ENCODE peak calls at places on chromosome 20, in ten cellular contexts. One of them, this sample, is unnamed.

GRCh38 chr20:12698817-12699216 is 310.0 kb upstream of the SPTLC3 start:
- DNase-seq in AG09309: no peak
- DNase-seq in iris pigment epithelial cell: no peak
- DNase-seq in NCI-H1436 treated with DMSO at 0.1 percent for 48 hours: no peak
- DNase-seq in nucleus accumbens: no peak
- DNase-seq in stimulated activated naive B cell treated with anti-CD40 and anti-IgM and Interleukin-4, amounts not matched to agents 10 μg/mL and 1 μg/mL and 100 μg/mL, for 72 hours: no peak
- DNase-seq in stimulated activated CD8-positive, alpha-beta memory T cell treated with anti-CD3 and anti-CD28 coated beads, Interleukin-4, amount 100 ng/mL, for 24 hours: no peak
- DNase-seq in endothelial cell: no peak
- DNase-seq in ACHN: no peak
- DNase-seq in tibial nerve: no peak
- DNase-seq in this sample: no peak

GRCh38 chr20:60302875-60303274 is 344.7 kb downstream of the CDH26 start:
- DNase-seq in NCI-H1436 treated with DMSO at 0.1 percent for 48 hours: no peak
- DNase-seq in tibial nerve: no peak
- DNase-seq in iris pigment epithelial cell: no peak
- DNase-seq in stimulated activated CD8-positive, alpha-beta memory T cell treated with anti-CD3 and anti-CD28 coated beads, Interleukin-4, amount 100 ng/mL, for 24 hours: no peak
- DNase-seq in stimulated activated naive B cell treated with anti-CD40 and anti-IgM and Interleukin-4, amounts not matched to agents 10 μg/mL and 1 μg/mL and 100 μg/mL, for 72 hours: no peak
- DNase-seq in nucleus accumbens: no peak
- DNase-seq in endothelial cell: no peak
- DNase-seq in AG09309: no peak
- DNase-seq in ACHN: no peak
- DNase-seq in this sample: no peak

GRCh38 chr20:59042151-59042795 is at the start of gene PRELID3B:
- DNase-seq in NCI-H1436 treated with DMSO at 0.1 percent for 48 hours: no peak
- DNase-seq in ACHN: peak; percentile 11
- DNase-seq in AG09309: no peak
- DNase-seq in tibial nerve: peak; percentile 7
- DNase-seq in endothelial cell: peak; percentile 30
- DNase-seq in nucleus accumbens: no peak
- DNase-seq in stimulated activated CD8-positive, alpha-beta memory T cell treated with anti-CD3 and anti-CD28 coated beads, Interleukin-4, amount 100 ng/mL, for 24 hours: peak; percentile 13
- DNase-seq in stimulated activated naive B cell treated with anti-CD40 and anti-IgM and Interleukin-4, amounts not matched to agents 10 μg/mL and 1 μg/mL and 100 μg/mL, for 72 hours: no peak
- DNase-seq in iris pigment epithelial cell: no peak
- DNase-seq in this sample: no peak

GRCh38 chr20:9409981-9410380 is 104.4 kb upstream of the LAMP5 start:
- DNase-seq in NCI-H1436 treated with DMSO at 0.1 percent for 48 hours: no peak
- DNase-seq in AG09309: peak; percentile 21
- DNase-seq in ACHN: peak; percentile 56
- DNase-seq in stimulated activated naive B cell treated with anti-CD40 and anti-IgM and Interleukin-4, amounts not matched to agents 10 μg/mL and 1 μg/mL and 100 μg/mL, for 72 hours: no peak
- DNase-seq in stimulated activated CD8-positive, alpha-beta memory T cell treated with anti-CD3 and anti-CD28 coated beads, Interleukin-4, amount 100 ng/mL, for 24 hours: no peak
- DNase-seq in endothelial cell: no peak
- DNase-seq in tibial nerve: no peak
- DNase-seq in iris pigment epithelial cell: peak; percentile 72
- DNase-seq in nucleus accumbens: no peak
- DNase-seq in this sample: no peak

GRCh38 chr20:3798405-3798768 is 2.3 kb downstream of the CDC25B start:
- DNase-seq in stimulated activated naive B cell treated with anti-CD40 and anti-IgM and Interleukin-4, amounts not matched to agents 10 μg/mL and 1 μg/mL and 100 μg/mL, for 72 hours: no peak
- DNase-seq in tibial nerve: no peak
- DNase-seq in iris pigment epithelial cell: no peak
- DNase-seq in AG09309: no peak
- DNase-seq in nucleus accumbens: no peak
- DNase-seq in NCI-H1436 treated with DMSO at 0.1 percent for 48 hours: no peak
- DNase-seq in ACHN: no peak
- DNase-seq in stimulated activated CD8-positive, alpha-beta memory T cell treated with anti-CD3 and anti-CD28 coated beads, Interleukin-4, amount 100 ng/mL, for 24 hours: no peak
- DNase-seq in endothelial cell: no peak
- DNase-seq in this sample: no peak

GRCh38 chr20:41098703-41099250 is 38.6 kb upstream of the PLCG1 start:
- DNase-seq in endothelial cell: no peak
- DNase-seq in stimulated activated naive B cell treated with anti-CD40 and anti-IgM and Interleukin-4, amounts not matched to agents 10 μg/mL and 1 μg/mL and 100 μg/mL, for 72 hours: no peak
- DNase-seq in iris pigment epithelial cell: peak; percentile 72
- DNase-seq in tibial nerve: no peak
- DNase-seq in nucleus accumbens: no peak
- DNase-seq in AG09309: peak; percentile 74
- DNase-seq in ACHN: no peak
- DNase-seq in stimulated activated CD8-positive, alpha-beta memory T cell treated with anti-CD3 and anti-CD28 coated beads, Interleukin-4, amount 100 ng/mL, for 24 hours: no peak
- DNase-seq in NCI-H1436 treated with DMSO at 0.1 percent for 48 hours: no peak
- DNase-seq in this sample: no peak

GRCh38 chr20:44089987-44090674 is 96.9 kb downstream of the JPH2 start:
- DNase-seq in AG09309: no peak
- DNase-seq in nucleus accumbens: no peak
- DNase-seq in stimulated activated CD8-positive, alpha-beta memory T cell treated with anti-CD3 and anti-CD28 coated beads, Interleukin-4, amount 100 ng/mL, for 24 hours: no peak
- DNase-seq in ACHN: peak; percentile 24
- DNase-seq in NCI-H1436 treated with DMSO at 0.1 percent for 48 hours: peak; percentile 35
- DNase-seq in tibial nerve: no peak
- DNase-seq in iris pigment epithelial cell: peak; percentile 85
- DNase-seq in stimulated activated naive B cell treated with anti-CD40 and anti-IgM and Interleukin-4, amounts not matched to agents 10 μg/mL and 1 μg/mL and 100 μg/mL, for 72 hours: no peak
- DNase-seq in endothelial cell: no peak
- DNase-seq in this sample: no peak

GRCh38 chr20:53900380-53900999 is 169.9 kb downstream of the BCAS1 start:
- DNase-seq in ACHN: peak; percentile 27
- DNase-seq in tibial nerve: no peak
- DNase-seq in stimulated activated CD8-positive, alpha-beta memory T cell treated with anti-CD3 and anti-CD28 coated beads, Interleukin-4, amount 100 ng/mL, for 24 hours: no peak
- DNase-seq in endothelial cell: no peak
- DNase-seq in NCI-H1436 treated with DMSO at 0.1 percent for 48 hours: no peak
- DNase-seq in iris pigment epithelial cell: peak; percentile 80
- DNase-seq in nucleus accumbens: no peak
- DNase-seq in stimulated activated naive B cell treated with anti-CD40 and anti-IgM and Interleukin-4, amounts not matched to agents 10 μg/mL and 1 μg/mL and 100 μg/mL, for 72 hours: no peak
- DNase-seq in AG09309: no peak
- DNase-seq in this sample: no peak

GRCh38 chr20:33893314-33893713 is 82.2 kb downstream of the CHMP4B start:
- DNase-seq in AG09309: no peak
- DNase-seq in tibial nerve: no peak
- DNase-seq in endothelial cell: no peak
- DNase-seq in iris pigment epithelial cell: peak; percentile 89
- DNase-seq in nucleus accumbens: no peak
- DNase-seq in stimulated activated CD8-positive, alpha-beta memory T cell treated with anti-CD3 and anti-CD28 coated beads, Interleukin-4, amount 100 ng/mL, for 24 hours: no peak
- DNase-seq in stimulated activated naive B cell treated with anti-CD40 and anti-IgM and Interleukin-4, amounts not matched to agents 10 μg/mL and 1 μg/mL and 100 μg/mL, for 72 hours: no peak
- DNase-seq in NCI-H1436 treated with DMSO at 0.1 percent for 48 hours: no peak
- DNase-seq in ACHN: no peak
- DNase-seq in this sample: no peak

GRCh38 chr20:59743767-59744485 is 139.6 kb downstream of the PHACTR3 start:
- DNase-seq in tibial nerve: no peak
- DNase-seq in stimulated activated naive B cell treated with anti-CD40 and anti-IgM and Interleukin-4, amounts not matched to agents 10 μg/mL and 1 μg/mL and 100 μg/mL, for 72 hours: no peak
- DNase-seq in ACHN: no peak
- DNase-seq in iris pigment epithelial cell: no peak
- DNase-seq in AG09309: no peak
- DNase-seq in NCI-H1436 treated with DMSO at 0.1 percent for 48 hours: no peak
- DNase-seq in endothelial cell: no peak
- DNase-seq in nucleus accumbens: no peak
- DNase-seq in stimulated activated CD8-positive, alpha-beta memory T cell treated with anti-CD3 and anti-CD28 coated beads, Interleukin-4, amount 100 ng/mL, for 24 hours: no peak
- DNase-seq in this sample: no peak

GRCh38 chr20:51586005-51586440 is 43.5 kb upstream of the NFATC2 start:
- DNase-seq in AG09309: peak; percentile 90
- DNase-seq in endothelial cell: no peak
- DNase-seq in NCI-H1436 treated with DMSO at 0.1 percent for 48 hours: no peak
- DNase-seq in stimulated activated naive B cell treated with anti-CD40 and anti-IgM and Interleukin-4, amounts not matched to agents 10 μg/mL and 1 μg/mL and 100 μg/mL, for 72 hours: no peak
- DNase-seq in tibial nerve: no peak
- DNase-seq in ACHN: peak; percentile 25
- DNase-seq in iris pigment epithelial cell: peak; percentile 85
- DNase-seq in stimulated activated CD8-positive, alpha-beta memory T cell treated with anti-CD3 and anti-CD28 coated beads, Interleukin-4, amount 100 ng/mL, for 24 hours: no peak
- DNase-seq in nucleus accumbens: no peak
- DNase-seq in this sample: no peak

GRCh38 chr20:53829086-53829703 is 235.6 kb upstream of the ZNF217 start:
- DNase-seq in iris pigment epithelial cell: peak; percentile 97
- DNase-seq in AG09309: peak; percentile 97
- DNase-seq in NCI-H1436 treated with DMSO at 0.1 percent for 48 hours: no peak
- DNase-seq in stimulated activated CD8-positive, alpha-beta memory T cell treated with anti-CD3 and anti-CD28 coated beads, Interleukin-4, amount 100 ng/mL, for 24 hours: no peak
- DNase-seq in endothelial cell: no peak
- DNase-seq in nucleus accumbens: no peak
- DNase-seq in tibial nerve: peak; percentile 38
- DNase-seq in stimulated activated naive B cell treated with anti-CD40 and anti-IgM and Interleukin-4, amounts not matched to agents 10 μg/mL and 1 μg/mL and 100 μg/mL, for 72 hours: no peak
- DNase-seq in ACHN: peak; percentile 93
- DNase-seq in this sample: no peak

GRCh38 chr20:43140719-43141118 is 49.0 kb downstream of the PTPRT start:
- DNase-seq in NCI-H1436 treated with DMSO at 0.1 percent for 48 hours: no peak
- DNase-seq in stimulated activated naive B cell treated with anti-CD40 and anti-IgM and Interleukin-4, amounts not matched to agents 10 μg/mL and 1 μg/mL and 100 μg/mL, for 72 hours: no peak
- DNase-seq in tibial nerve: no peak
- DNase-seq in ACHN: no peak
- DNase-seq in nucleus accumbens: no peak
- DNase-seq in endothelial cell: no peak
- DNase-seq in AG09309: no peak
- DNase-seq in iris pigment epithelial cell: no peak
- DNase-seq in stimulated activated CD8-positive, alpha-beta memory T cell treated with anti-CD3 and anti-CD28 coated beads, Interleukin-4, amount 100 ng/mL, for 24 hours: no peak
- DNase-seq in this sample: no peak

GRCh38 chr20:6767536-6768227 is at the start of gene BMP2:
- DNase-seq in endothelial cell: peak; percentile 54
- DNase-seq in NCI-H1436 treated with DMSO at 0.1 percent for 48 hours: no peak
- DNase-seq in tibial nerve: peak; percentile 12
- DNase-seq in stimulated activated CD8-positive, alpha-beta memory T cell treated with anti-CD3 and anti-CD28 coated beads, Interleukin-4, amount 100 ng/mL, for 24 hours: no peak
- DNase-seq in stimulated activated naive B cell treated with anti-CD40 and anti-IgM and Interleukin-4, amounts not matched to agents 10 μg/mL and 1 μg/mL and 100 μg/mL, for 72 hours: no peak
- DNase-seq in AG09309: no peak
- DNase-seq in iris pigment epithelial cell: peak; percentile 70
- DNase-seq in nucleus accumbens: no peak
- DNase-seq in ACHN: peak; percentile 25
- DNase-seq in this sample: no peak

This sample was measured in GDM1.